ENCODE peak calls at places on chromosomes 7 and 10, in nine cellular contexts. V is HT-29, T is AG04450, Z is non-pigmented ciliary epithelial cell, H is stomach, L is NCI-H1105, S is C1 segment of cervical spinal cord, I is hypothalamus, K is Right ventricle myocardium superior. A is an unnamed sample.

GRCh38 chr7:64849250-64849923 is 53.7 kb upstream of the ZNF273 start:
- DNase-seq in V (no peak), T (no peak), Z (peak; percentile 1), H (no peak), L (peak; percentile 92), S (peak; percentile 4), I (no peak), K (no peak), A (no peak)

GRCh38 chr10:78986419-78986818 is 82.3 kb upstream of the ZMIZ1 start:
- DNase-seq in V (no peak), T (no peak), Z (no peak), H (no peak), L (no peak), S (no peak), I (no peak), K (peak; percentile 3), A (no peak)

GRCh38 chr7:69342154-69342884 is 256.0 kb upstream of the AUTS2 start:
- DNase-seq in V (no peak), T (no peak), Z (no peak), H (no peak), L (no peak), S (no peak), I (no peak), K (no peak), A (peak; percentile 1)

GRCh38 chr10:103619424-103620356 is 126.2 kb downstream of the NEURL1 start:
- DNase-seq in V (no peak), T (no peak), Z (no peak), H (no peak), L (no peak), S (no peak), I (no peak), K (no peak), A (no peak)

GRCh38 chr7:103637726-103638125 is 191.7 kb upstream of the SLC26A5 start:
- DNase-seq in V (no peak), T (no peak), Z (no peak), H (no peak), L (no peak), S (no peak), I (no peak), K (no peak), A (peak; percentile 23)

GRCh38 chr10:109961181-109962001 is 38.1 kb upstream of the XPNPEP1 start:
- DNase-seq in V (peak; percentile 47), T (no peak), Z (no peak), H (no peak), L (no peak), S (no peak), I (no peak), K (no peak), A (peak; percentile 62)

GRCh38 chr10:132859084-132859855 is 73.3 kb upstream of the NKX6-2 start:
- DNase-seq in V (no peak), T (no peak), Z (no peak), H (no peak), L (no peak), S (no peak), I (no peak), K (peak; percentile 38), A (no peak)

GRCh38 chr7:87154569-87154968 is 2.3 kb downstream of the DMTF1 start:
- DNase-seq in V (no peak), T (no peak), Z (no peak), H (no peak), L (no peak), S (no peak), I (no peak), K (no peak), A (no peak)

GRCh38 chr7:155355176-155355575 is 57.5 kb downstream of the INSIG1 start:
- DNase-seq in V (no peak), T (no peak), Z (no peak), H (no peak), L (no peak), S (no peak), I (no peak), K (no peak), A (no peak)